ENCODE peak calls at places on chromosomes 4 and X, in five cellular contexts. A, E, G, F and Q are unnamed samples.

GRCh38 chr4:165384608-165385007 is 5.8 kb downstream of the CPE start:
- DNase-seq in E (no peak), A (no peak), F (no peak), G (peak; percentile 51), Q (no peak)

GRCh38 chrX:69503228-69503834 is 795 bp upstream of the NALF2 start:
- DNase-seq in G (peak; percentile 50), F (no peak), A (no peak), E (peak; percentile 79), Q (no peak)

GRCh38 chr4:8762951-8763735 is 108.5 kb downstream of the HMX1 start:
- DNase-seq in A (no peak), G (no peak), E (no peak), F (no peak), Q (no peak)

GRCh38 chr4:76016383-76016782 is 6.9 kb downstream of the CXCL10 start:
- DNase-seq in A (no peak), F (no peak), E (no peak), G (no peak), Q (no peak)

GRCh38 chrX:68307767-68308166 is 125.5 kb downstream of the OPHN1 start:
- DNase-seq in F (no peak), G (peak; percentile 70), E (no peak), A (no peak), Q (no peak)

GRCh38 chrX:129726307-129727111 is 12.3 kb upstream of the XPNPEP2 start:
- DNase-seq in E (peak; percentile 59), G (peak; percentile 74), A (peak; percentile 65), F (no peak), Q (no peak)

GRCh38 chrX:72465882-72466281 is 106.8 kb downstream of the HDAC8 start:
- DNase-seq in A (no peak), E (no peak), G (no peak), F (no peak), Q (no peak)

GRCh38 chr4:26687728-26688127 is 103.8 kb downstream of the TBC1D19 start:
- DNase-seq in F (no peak), E (no peak), A (no peak), G (peak; percentile 74), Q (no peak)

GRCh38 chr4:163895369-163896005 is 401.0 kb downstream of the TMA16 start:
- DNase-seq in A (no peak), E (no peak), F (no peak), G (no peak), Q (no peak)

GRCh38 chr4:37562592-37562991 is 123.6 kb downstream of the RELL1 start:
- DNase-seq in F (no peak), E (no peak), G (peak; percentile 33), A (no peak), Q (no peak)

GRCh38 chr4:575281-576141 is 584 bp downstream of the TMEM271 start:
- DNase-seq in A (no peak), E (peak; percentile 81), G (peak; percentile 76), F (peak; percentile 86), Q (no peak)

GRCh38 chr4:76637704-76638361 is 202.8 kb downstream of the SHROOM3 start:
- DNase-seq in A (no peak), G (no peak), E (no peak), F (no peak), Q (no peak)

GRCh38 chr4:115113382-115114106 is at the start of gene NDST4:
- DNase-seq in F (no peak), G (peak; percentile 3), A (no peak), E (peak; percentile 11), Q (no peak)

GRCh38 chrX:38965883-38966282 is 164.6 kb downstream of the MID1IP1 start:
- DNase-seq in E (no peak), F (no peak), G (no peak), A (no peak), Q (no peak)

GRCh38 chr4:122329876-122330595 is 48.8 kb upstream of the ADAD1 start:
- DNase-seq in A (no peak), F (no peak), E (no peak), G (peak; percentile 58), Q (no peak)

GRCh38 chrX:150873616-150874015 is 24.9 kb downstream of the CD99L2 start:
- DNase-seq in E (peak; percentile 5), G (peak; percentile 25), F (no peak), A (peak; percentile 37), Q (no peak)

GRCh38 chrX:53714580-53715335 is 28.2 kb upstream of the HUWE1 start:
- DNase-seq in G (peak; percentile 34), A (peak; percentile 66), F (no peak), E (peak; percentile 58), Q (no peak)

GRCh38 chrX:150036181-150036580 is 97.9 kb upstream of the EOLA2 start:
- DNase-seq in E (peak; percentile 11), A (no peak), G (peak; percentile 54), F (no peak), Q (no peak)

GRCh38 chrX:154596290-154596929 is 11.5 kb downstream of the CTAG1A start:
- DNase-seq in G (peak; percentile 31), E (peak; percentile 52), A (no peak), F (no peak), Q (peak; percentile 43)

GRCh38 chr4:26120098-26120795 is 200.6 kb upstream of the RBPJ start:
- DNase-seq in F (no peak), A (no peak), E (no peak), G (peak; percentile 53), Q (no peak)

GRCh38 chr4:158129649-158130048 is 43.2 kb downstream of the GASK1B start:
- DNase-seq in E (no peak), G (no peak), A (no peak), F (no peak), Q (no peak)

GRCh38 chr4:98318521-98318920 is 57.3 kb downstream of the RAP1GDS1 start:
- DNase-seq in F (no peak), A (no peak), G (no peak), E (no peak), Q (no peak)

GRCh38 chrX:155334486-155335316 is at the start of gene CLIC2:
- DNase-seq in F (no peak), A (peak; percentile 31), G (peak; percentile 87), E (peak; percentile 61), Q (no peak)

GRCh38 chr4:30610361-30610760 is 109.8 kb upstream of the PCDH7 start:
- DNase-seq in A (no peak), G (peak; percentile 12), F (no peak), E (no peak), Q (no peak)

DNA sequence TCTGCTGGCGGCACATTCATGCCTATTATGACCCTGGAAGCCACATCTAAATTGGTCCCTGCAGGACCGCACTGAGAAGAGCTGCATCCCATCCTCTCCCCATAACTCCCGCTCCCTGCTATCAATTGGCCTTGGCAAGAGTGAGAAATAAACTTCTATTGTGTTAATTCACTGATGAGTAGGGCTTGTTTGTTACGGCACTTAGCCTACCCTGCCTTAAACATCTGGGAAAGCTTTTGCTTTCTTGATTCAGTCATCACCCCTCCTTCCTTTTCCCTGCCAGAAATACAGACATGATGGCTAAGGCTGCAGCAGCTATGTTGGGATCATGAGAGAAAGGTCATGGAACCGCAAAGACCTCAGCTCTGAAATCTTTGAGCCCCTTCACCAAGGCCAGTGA is 36.5 kb downstream of the SUPT20HL2 start:
- DNase-seq in G (no peak), E (no peak), F (no peak), A (no peak), Q (no peak)
- TF ChIP-seq CTCF in G (no peak), E (no peak), F (no peak), A (no peak), Q (no peak)

GRCh38 chr4:2931765-2932560 is 31.2 kb downstream of the NOP14 start:
- DNase-seq in A (peak; percentile 60), G (no peak), E (no peak), F (peak; percentile 91), Q (no peak)
- TF ChIP-seq CTCF in A (no peak), G (no peak), E (no peak), F (no peak), Q (no peak)

GRCh38 chrX:21989415-21989814 is 42.7 kb upstream of the PHEX start:
- DNase-seq in F (no peak), E (no peak), G (no peak), A (no peak), Q (no peak)
- TF ChIP-seq CTCF in F (no peak), E (no peak), G (no peak), A (no peak), Q (no peak)

DNA sequence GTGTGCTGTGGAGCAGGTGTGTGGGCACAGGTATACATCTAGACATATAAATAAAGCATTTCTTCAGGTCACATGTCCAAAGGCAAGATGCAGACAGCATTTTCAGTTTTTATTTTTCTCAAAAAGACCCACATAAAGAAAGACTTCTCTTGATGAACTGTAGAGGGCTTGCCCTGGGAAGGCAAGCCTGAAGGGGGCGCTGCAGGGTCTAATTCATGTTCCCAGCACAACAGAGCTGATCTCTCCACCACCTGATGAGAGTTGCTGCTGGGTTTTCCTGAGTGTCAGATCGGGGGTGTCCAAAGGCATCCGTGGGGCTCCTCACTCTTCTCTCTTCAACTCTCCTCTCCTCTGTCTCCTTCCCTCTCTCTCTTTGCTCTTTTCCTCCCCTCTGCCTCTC is 26.6 kb downstream of the ADRA2C start:
- DNase-seq in A (no peak), E (no peak), G (no peak), F (no peak), Q (no peak)
- TF ChIP-seq CTCF in A (no peak), E (no peak), G (no peak), F (no peak), Q (peak; percentile 60)

DNA sequence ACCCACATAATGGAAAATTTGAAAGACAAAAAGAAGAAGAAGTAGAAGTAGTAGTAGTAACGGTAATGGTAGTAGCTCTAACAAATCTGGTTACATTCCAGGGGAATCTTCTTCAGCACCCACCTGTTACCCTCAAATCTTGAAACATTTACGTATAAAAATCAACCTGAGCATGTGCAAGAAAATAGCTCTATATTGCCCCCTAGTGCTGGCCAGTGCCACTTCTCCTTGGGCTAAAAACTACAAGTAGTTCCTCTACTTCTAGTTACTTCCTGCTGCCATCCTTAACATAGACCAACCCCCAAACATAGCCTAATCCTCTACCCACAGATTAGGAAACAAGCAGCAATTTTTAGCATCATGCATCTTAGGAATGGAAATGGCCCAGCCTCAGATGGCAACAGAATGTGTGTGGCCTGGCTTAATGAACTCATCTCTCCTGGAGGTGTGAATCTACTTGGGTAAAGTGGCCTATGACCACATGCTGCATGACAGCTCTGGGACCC is 3.1 kb downstream of the PDGFC start:
- DNase-seq in A (peak; percentile 76), F (no peak), E (peak; percentile 75), G (peak; percentile 87), Q (peak; percentile 68)
- TF ChIP-seq CTCF in A (peak; percentile 66), F (peak; percentile 69), E (peak; percentile 77), G (peak; percentile 88), Q (peak; percentile 88)

GRCh38 chr4:85965529-85965928 is 394.3 kb downstream of the MAPK10 start:
- DNase-seq in F (no peak), G (no peak), A (no peak), E (no peak), Q (no peak)

GRCh38 chr4:85970535-85970934 is 389.3 kb downstream of the MAPK10 start:
- DNase-seq in A (no peak), F (no peak), E (no peak), G (peak; percentile 25), Q (no peak)

GRCh38 chr4:85967872-85968271 is 392.0 kb downstream of the MAPK10 start:
- DNase-seq in E (no peak), F (no peak), G (peak; percentile 42), A (no peak), Q (no peak)

GRCh38 chr4:85966308-85966882 is 393.5 kb downstream of the MAPK10 start:
- DNase-seq in F (no peak), G (peak; percentile 77), E (no peak), A (no peak), Q (no peak)

GRCh38 chr4:85968945-85969830 is 390.7 kb downstream of the MAPK10 start:
- DNase-seq in F (no peak), A (no peak), E (no peak), G (peak; percentile 84), Q (no peak)
- TF ChIP-seq CTCF in F (no peak), A (no peak), E (peak; percentile 88), G (peak; percentile 48), Q (peak; percentile 80)